ENCODE peak calls at places on chromosomes 4 and X, in four cellular contexts. Y is HEK293T; H is sigmoid colon; A is stimulated activated CD4-positive, alpha-beta T cell treated with anti-CD3 and anti-CD28 coated beads, Interleukin-4, amount 100 ng/mL, for 1 hour. O is an unnamed sample.

GRCh38 chr4:72886602-72887001 is 182.9 kb downstream of the COX18 start:
- DNase-seq in Y (no peak), A (no peak), H (no peak), O (no peak)

GRCh38 chr4:15451181-15451865 is 18.4 kb upstream of the CC2D2A start:
- DNase-seq in Y (no peak), A (no peak), H (no peak), O (no peak)

GRCh38 chr4:87835192-87835591 is 2.4 kb downstream of the MEPE start:
- DNase-seq in Y (no peak), A (no peak), H (no peak), O (no peak)

GRCh38 chr4:125323547-125324100 is 8.9 kb downstream of the FAT4 start:
- DNase-seq in H (no peak), Y (peak; percentile 27), A (no peak), O (no peak)

GRCh38 chr4:12486995-12487394 is 997.1 kb downstream of the RAB28 start:
- DNase-seq in Y (no peak), A (no peak), H (no peak), O (no peak)

GRCh38 chr4:129641179-129641578 is 545.2 kb downstream of the C4orf33 start:
- DNase-seq in A (peak; percentile 22), H (peak; percentile 71), Y (peak; percentile 16), O (peak; percentile 22)

GRCh38 chr4:123622572-123622971 is 226.0 kb downstream of the SPRY1 start:
- DNase-seq in A (no peak), H (no peak), Y (no peak), O (no peak)

GRCh38 chr4:37549003-37549402 is 137.2 kb downstream of the RELL1 start:
- DNase-seq in H (no peak), A (no peak), Y (no peak), O (no peak)

GRCh38 chrX:45240334-45240733 is 39.7 kb upstream of the DIPK2B start:
- DNase-seq in H (no peak), Y (no peak), A (no peak), O (no peak)

GRCh38 chr4:88616275-88616996 is 24.2 kb downstream of the HERC3 start:
- DNase-seq in Y (no peak), H (no peak), A (no peak), O (no peak)

GRCh38 chr4:148415500-148415899 is 26.7 kb downstream of the NR3C2 start:
- DNase-seq in Y (peak; percentile 10), A (no peak), H (no peak), O (no peak)

GRCh38 chr4:151921371-151921770 is 160.6 kb upstream of the GATB start:
- DNase-seq in H (no peak), Y (no peak), A (no peak), O (no peak)

GRCh38 chr4:8547108-8547911 is 32.9 kb upstream of the GPR78 start:
- DNase-seq in H (no peak), Y (peak; percentile 50), A (no peak), O (no peak)

GRCh38 chrX:3609800-3610199 is 103.6 kb downstream of the PRKX start:
- DNase-seq in A (no peak), Y (no peak), H (no peak), O (no peak)

GRCh38 chrX:153499258-153499657 is 4.5 kb downstream of the BGN start:
- DNase-seq in A (no peak), Y (no peak), H (no peak), O (no peak)

GRCh38 chr4:156983366-156983765 is 11.8 kb upstream of the PDGFC start:
- DNase-seq in Y (no peak), H (no peak), A (no peak), O (no peak)

GRCh38 chr4:160202802-160203201 is 1099.9 kb downstream of the RAPGEF2 start:
- DNase-seq in Y (no peak), A (no peak), H (no peak), O (no peak)

GRCh38 chr4:5220028-5220427 is 168.7 kb downstream of the STK32B start:
- DNase-seq in A (no peak), Y (no peak), H (no peak), O (no peak)

GRCh38 chrX:35726176-35726575 is 72.0 kb upstream of the MAGEB16 start:
- DNase-seq in H (no peak), Y (no peak), A (no peak), O (no peak)

GRCh38 chrX:17030092-17030491 is 83.6 kb downstream of the REPS2 start:
- DNase-seq in A (no peak), Y (no peak), H (no peak), O (no peak)

GRCh38 chr4:13633671-13634070 is 6.1 kb upstream of the BOD1L1 start:
- DNase-seq in A (no peak), Y (no peak), H (no peak), O (no peak)

GRCh38 chrX:13090261-13091110 is 46.1 kb upstream of the FAM9C start:
- DNase-seq in A (no peak), Y (no peak), H (no peak), O (no peak)

GRCh38 chr4:101669138-101669831 is 121.2 kb upstream of the BANK1 start:
- DNase-seq in A (no peak), H (no peak), Y (no peak), O (no peak)

GRCh38 chr4:92847046-92847445 is 543.3 kb downstream of the GRID2 start:
- DNase-seq in A (no peak), Y (no peak), H (no peak), O (no peak)

GRCh38 chrX:2391869-2392606 is 108.7 kb downstream of the DHRSX start:
- DNase-seq in Y (no peak), H (no peak), A (no peak), O (no peak)